ENCODE peak calls at places on chromosome 4, in four cellular contexts. P is nephron progenitor cell, I is type B pancreatic cell, W is AG04449. G is an unnamed sample.

GRCh38 chr4:49032440-49033161 is 46.5 kb downstream of the CWH43 start:
- DNase-seq in P (no peak), I (no peak), W (no peak), G (no peak)

GRCh38 chr4:41963105-41963504 is 18.5 kb upstream of the DCAF4L1 start:
- DNase-seq in P (no peak), I (no peak), W (no peak), G (no peak)

GRCh38 chr4:152537881-152538280 is 2.0 kb upstream of the FBXW7 start:
- DNase-seq in P (no peak), I (no peak), W (no peak), G (no peak)

GRCh38 chr4:3135155-3136011 is 60.9 kb downstream of the HTT start:
- DNase-seq in P (no peak), I (no peak), W (no peak), G (no peak)

GRCh38 chr4:66639361-66639760 is 905.9 kb downstream of the CENPC start:
- DNase-seq in P (no peak), I (no peak), W (no peak), G (no peak)

GRCh38 chr4:73777612-73778011 is 37.2 kb downstream of the CXCL8 start:
- DNase-seq in P (no peak), I (no peak), W (no peak), G (no peak)

GRCh38 chr4:7394681-7395451 is 39.9 kb downstream of the PSAPL1 start:
- DNase-seq in P (no peak), I (peak), W (no peak), G (peak)

GRCh38 chr4:60865238-60865637 is 334.9 kb upstream of the ADGRL3 start:
- DNase-seq in P (no peak), I (no peak), W (no peak), G (no peak)

GRCh38 chr4:77538144-77538543 is 67.5 kb upstream of the CXCL13 start:
- DNase-seq in P (no peak), I (no peak), W (no peak), G (no peak)

GRCh38 chr4:138666366-138666765 is 349.2 kb upstream of the NOCT start:
- DNase-seq in P (no peak), I (no peak), W (no peak), G (no peak)

GRCh38 chr4:109065006-109065405 is 237.5 kb downstream of the COL25A1 start:
- DNase-seq in P (no peak), I (no peak), W (no peak), G (no peak)

GRCh38 chr4:106104276-106104675 is 209.0 kb downstream of the NPNT start:
- DNase-seq in P (no peak), I (no peak), W (no peak), G (no peak)

GRCh38 chr4:74805601-74806000 is 11.3 kb upstream of the BTC start:
- DNase-seq in P (no peak), I (no peak), W (peak), G (no peak)
- TF ChIP-seq CTCF in P (no peak), I (no peak), W (no peak), G (no peak)

GRCh38 chr4:5979981-5980380 is 38.2 kb downstream of the C4orf50 start:
- DNase-seq in P (peak), I (no peak), W (no peak), G (peak)
- TF ChIP-seq CTCF in P (peak), I (peak), W (no peak), G (no peak)

GRCh38 chr4:185068837-185069236 is 50.5 kb downstream of the HELT start:
- DNase-seq in P (no peak), I (no peak), W (no peak), G (no peak)
- TF ChIP-seq CTCF in P (no peak), I (no peak), W (no peak), G (no peak)

DNA sequence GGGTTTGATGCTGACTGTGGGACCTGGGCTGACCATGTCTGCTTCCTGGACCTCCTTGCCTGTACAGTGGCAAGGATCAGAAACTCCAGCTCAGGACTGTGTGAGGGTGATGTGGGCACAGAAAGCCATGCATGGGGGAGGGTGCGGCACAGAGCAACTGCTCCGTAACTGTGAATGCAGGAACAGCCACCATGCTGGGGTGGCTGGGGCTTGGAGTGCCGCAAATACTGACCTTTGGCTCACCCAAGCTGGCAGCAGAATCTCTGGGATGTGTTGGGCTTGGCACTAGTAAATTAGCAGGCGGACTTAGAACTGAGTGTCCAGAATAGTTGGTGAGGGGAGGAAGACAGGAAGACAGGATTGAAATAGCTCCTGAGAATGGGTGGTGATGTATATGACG is 52.0 kb downstream of the DRD5 start:
- DNase-seq in P (no peak), I (no peak), W (no peak), G (no peak)
- TF ChIP-seq CTCF in P (no peak), I (no peak), W (no peak), G (no peak)

GRCh38 chr4:102061133-102061532 is 270.6 kb downstream of the BANK1 start:
- DNase-seq in P (no peak), I (no peak), W (no peak), G (no peak)

GRCh38 chr4:102057122-102057521 is 266.6 kb downstream of the BANK1 start:
- DNase-seq in P (no peak), I (no peak), W (no peak), G (no peak)

GRCh38 chr4:102055805-102056204 is 265.3 kb downstream of the BANK1 start:
- DNase-seq in P (no peak), I (no peak), W (no peak), G (no peak)
- TF ChIP-seq CTCF in P (peak), I (peak), W (no peak), G (no peak)

GRCh38 chr4:169009281-169010124 is 552 bp downstream of the CBR4 start:
- DNase-seq in P (peak), I (peak), W (no peak), G (peak)

GRCh38 chr4:169008478-169008877 is 1.6 kb downstream of the CBR4 start:
- DNase-seq in P (no peak), I (no peak), W (no peak), G (no peak)

GRCh38 chr4:169010125-169011023 is at the start of gene CBR4:
- DNase-seq in P (peak), I (peak), W (peak), G (peak)

GRCh38 chr4:169000315-169000714 is 9.7 kb downstream of the CBR4 start:
- DNase-seq in P (no peak), I (no peak), W (no peak), G (no peak)

GRCh38 chr4:169005453-169006099 is 4.5 kb downstream of the CBR4 start:
- DNase-seq in P (no peak), I (no peak), W (no peak), G (no peak)
- TF ChIP-seq CTCF in P (peak), I (peak), W (no peak), G (no peak)